ENCODE peak calls at places on chromosomes 2 and 18, in nine cellular contexts. U, G, H, W, D, B, A, L and K are unnamed samples.

GRCh38 chr18:72727038-72727690 is 140.6 kb downstream of the NETO1 start:
- DNase-seq in U (no peak), G (no peak), H (no peak), W (no peak), D (no peak), B (no peak), A (no peak), L (no peak), K (no peak)

GRCh38 chr2:28567076-28567471 is 71.2 kb downstream of the PLB1 start:
- DNase-seq in U (no peak), G (no peak), H (no peak), W (peak), D (no peak), B (peak), A (peak), L (no peak), K (peak)

GRCh38 chr18:23740105-23740830 is 51.0 kb downstream of the LAMA3 start:
- DNase-seq in U (peak), G (no peak), H (no peak), W (no peak), D (no peak), B (no peak), A (peak), L (peak), K (no peak)

GRCh38 chr2:38960609-38961320 is 71.1 kb downstream of the ARHGEF33 start:
- DNase-seq in U (no peak), G (no peak), H (no peak), W (no peak), D (no peak), B (no peak), A (no peak), L (no peak), K (no peak)

GRCh38 chr18:7626922-7627440 is 59.9 kb downstream of the PTPRM start:
- DNase-seq in U (peak), G (no peak), H (no peak), W (no peak), D (no peak), B (no peak), A (peak), L (peak), K (no peak)

GRCh38 chr2:11348209-11348749 is 3.8 kb upstream of the ROCK2 start:
- DNase-seq in U (no peak), G (no peak), H (no peak), W (no peak), D (no peak), B (no peak), A (no peak), L (no peak), K (no peak)

GRCh38 chr2:53129851-53130250 is 637.8 kb upstream of the CHAC2 start:
- DNase-seq in U (peak), G (no peak), H (no peak), W (no peak), D (peak), B (no peak), A (peak), L (peak), K (no peak)

GRCh38 chr2:43222472-43223146 is 3.8 kb downstream of the ZFP36L2 start:
- DNase-seq in U (peak), G (no peak), H (no peak), W (no peak), D (no peak), B (peak), A (peak), L (peak), K (no peak)

GRCh38 chr2:6692061-6692460 is 173.6 kb downstream of the CMPK2 start:
- DNase-seq in U (no peak), G (no peak), H (no peak), W (no peak), D (no peak), B (no peak), A (no peak), L (no peak), K (no peak)

GRCh38 chr18:53747761-53748160 is 476.7 kb downstream of the MBD2 start:
- DNase-seq in U (peak), G (no peak), H (no peak), W (no peak), D (no peak), B (no peak), A (no peak), L (peak), K (no peak)

GRCh38 chr2:20391951-20392699 is 41.5 kb upstream of the PUM2 start:
- DNase-seq in U (no peak), G (no peak), H (no peak), W (no peak), D (no peak), B (no peak), A (no peak), L (peak), K (peak)

GRCh38 chr2:240301256-240301795 is 134.1 kb upstream of the GPC1 start:
- DNase-seq in U (no peak), G (no peak), H (no peak), W (peak), D (no peak), B (no peak), A (no peak), L (no peak), K (no peak)

GRCh38 chr2:19050354-19050753 is 308.1 kb downstream of the OSR1 start:
- DNase-seq in U (no peak), G (no peak), H (no peak), W (no peak), D (no peak), B (no peak), A (no peak), L (no peak), K (no peak)

GRCh38 chr2:23237147-23237546 is 147.8 kb upstream of the KLHL29 start:
- DNase-seq in U (no peak), G (no peak), H (no peak), W (no peak), D (no peak), B (no peak), A (no peak), L (no peak), K (no peak)

GRCh38 chr2:240596080-240596460 is 9.5 kb downstream of the CAPN10 start:
- DNase-seq in U (no peak), G (no peak), H (no peak), W (peak), D (no peak), B (no peak), A (no peak), L (no peak), K (peak)

GRCh38 chr2:70440621-70441020 is 113.0 kb downstream of the TGFA start:
- DNase-seq in U (no peak), G (no peak), H (no peak), W (no peak), D (no peak), B (peak), A (no peak), L (no peak), K (no peak)

GRCh38 chr18:22102948-22103663 is 66.3 kb upstream of the GATA6 start:
- DNase-seq in U (peak), G (no peak), H (no peak), W (no peak), D (no peak), B (no peak), A (no peak), L (no peak), K (no peak)

GRCh38 chr2:152036611-152037469 is 62.0 kb downstream of the CACNB4 start:
- DNase-seq in U (peak), G (peak), H (peak), W (no peak), D (peak), B (peak), A (peak), L (peak), K (peak)

GRCh38 chr18:12765127-12765526 is 62.3 kb downstream of the PSMG2 start:
- DNase-seq in U (no peak), G (no peak), H (no peak), W (no peak), D (no peak), B (no peak), A (no peak), L (no peak), K (no peak)

DNA sequence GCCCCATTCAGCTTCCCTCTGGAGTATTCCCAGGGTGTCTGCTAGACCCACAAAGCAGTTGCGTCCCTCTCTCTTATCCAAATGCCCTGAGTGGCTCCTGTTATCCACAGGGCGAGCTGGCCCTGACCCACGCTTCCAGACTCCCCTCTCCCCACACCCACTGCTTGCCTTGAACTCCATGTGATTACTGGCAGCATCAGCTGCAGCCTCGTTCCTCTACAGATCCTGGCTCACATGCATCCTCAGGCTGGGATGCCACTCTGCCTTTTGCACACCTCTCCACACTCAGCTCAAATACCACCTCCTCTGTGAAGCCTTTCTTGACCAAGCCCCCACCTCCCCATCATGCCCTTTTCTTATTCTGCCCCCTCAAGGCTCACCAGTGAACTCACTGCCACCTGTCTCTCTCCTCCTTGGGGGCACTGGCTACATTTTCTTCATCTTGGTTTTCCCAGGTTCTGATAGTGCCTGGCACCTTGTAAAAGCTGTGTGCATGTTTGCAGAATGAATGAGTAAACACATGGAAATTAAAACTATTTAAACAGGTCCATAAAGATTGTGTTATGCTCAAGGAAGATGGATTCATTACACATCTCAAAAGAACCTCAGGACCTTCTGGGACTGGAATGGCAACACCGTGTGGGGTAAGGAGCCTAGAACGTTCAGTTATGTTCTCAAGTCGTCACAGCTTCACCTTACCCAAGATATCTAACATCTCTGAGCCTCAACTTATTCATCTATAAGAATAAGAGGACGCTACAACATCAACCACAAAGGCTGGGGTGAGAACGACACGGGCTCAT is 165.0 kb downstream of the BCL2 start:
- DNase-seq in U (no peak), G (no peak), H (no peak), W (no peak), D (no peak), B (no peak), A (no peak), L (no peak), K (no peak)
- H3K4me3 ChIP-seq in U (no peak), G (peak), H (no peak), W (no peak), D (no peak), B (no peak), A (no peak), L (no peak), K (no peak)

GRCh38 chr2:40367032-40367431 is 84.9 kb downstream of the SLC8A1 start:
- DNase-seq in U (no peak), G (no peak), H (no peak), W (no peak), D (no peak), B (no peak), A (no peak), L (no peak), K (peak)

GRCh38 chr2:40361478-40361877 is 90.4 kb downstream of the SLC8A1 start:
- DNase-seq in U (no peak), G (no peak), H (no peak), W (no peak), D (no peak), B (no peak), A (no peak), L (no peak), K (no peak)

GRCh38 chr2:40367652-40368051 is 84.2 kb downstream of the SLC8A1 start:
- DNase-seq in U (peak), G (no peak), H (no peak), W (no peak), D (no peak), B (no peak), A (peak), L (peak), K (no peak)

GRCh38 chr2:40363631-40364030 is 88.3 kb downstream of the SLC8A1 start:
- DNase-seq in U (peak), G (no peak), H (no peak), W (no peak), D (no peak), B (no peak), A (peak), L (peak), K (no peak)

DNA sequence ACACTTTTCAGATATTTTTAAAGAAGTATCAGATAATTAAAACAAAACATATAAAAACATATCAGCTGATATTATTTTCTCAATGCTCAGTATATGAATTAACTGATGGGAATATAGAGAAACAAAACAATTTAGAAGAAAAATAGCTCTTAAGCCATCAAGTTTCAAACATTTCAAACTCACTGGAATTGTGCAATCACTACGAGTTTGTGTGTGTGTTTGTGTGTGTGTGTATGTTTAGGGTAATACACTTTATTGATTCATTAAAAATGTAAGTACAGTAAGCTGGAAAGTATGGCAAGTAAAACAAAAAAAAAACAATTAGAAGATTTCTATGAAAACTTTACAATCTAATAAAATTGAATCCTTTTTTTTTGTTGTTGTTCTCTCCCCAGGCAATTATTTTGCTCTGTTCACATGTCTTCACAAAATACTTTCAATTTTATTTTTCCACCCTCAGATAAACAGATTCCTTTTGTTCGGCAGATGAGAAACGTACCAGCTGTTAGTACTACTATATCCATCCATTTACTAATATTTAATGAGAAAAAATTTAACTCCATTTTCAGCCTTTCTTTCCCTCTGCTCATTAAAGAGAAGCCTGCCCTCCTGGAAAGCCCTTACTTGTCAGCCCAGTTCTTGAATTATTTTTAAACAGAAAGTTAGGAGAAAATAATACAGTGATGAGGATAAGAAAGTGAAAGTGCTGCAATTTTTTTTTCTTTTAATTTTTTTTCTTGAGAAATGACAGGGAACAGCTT is 87.6 kb downstream of the SLC8A1 start:
- DNase-seq in U (peak), G (no peak), H (no peak), W (no peak), D (no peak), B (no peak), A (peak), L (peak), K (no peak)
- H3K4me3 ChIP-seq in U (no peak), G (peak), H (no peak), W (peak), D (no peak), B (no peak), A (peak), L (peak), K (no peak)

DNA sequence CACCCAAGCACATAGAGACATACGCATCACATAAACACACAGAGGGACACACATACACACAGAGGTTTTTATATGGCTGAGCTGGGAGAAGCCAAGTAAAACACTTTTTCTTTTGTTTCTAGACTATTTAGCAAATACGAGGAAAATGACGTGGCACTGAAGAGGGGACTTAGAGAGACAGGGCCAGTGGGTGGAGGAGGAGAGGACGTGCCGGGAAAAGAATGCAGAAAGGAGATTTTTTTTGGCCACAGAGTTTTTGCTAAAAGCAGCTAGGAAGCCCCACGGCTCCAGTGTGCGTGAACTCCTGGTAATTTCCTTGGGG is 168.5 kb upstream of the KLF7 start:
- DNase-seq in U (no peak), G (no peak), H (no peak), W (no peak), D (no peak), B (no peak), A (no peak), L (no peak), K (no peak)
- H3K4me3 ChIP-seq in U (no peak), G (peak), H (peak), W (peak), D (peak), B (no peak), A (peak), L (peak), K (no peak)

GRCh38 chr2:72917875-72918660 is 749 bp downstream of the EMX1 start:
- DNase-seq in U (no peak), G (no peak), H (no peak), W (no peak), D (no peak), B (no peak), A (peak), L (no peak), K (peak)
- H3K4me3 ChIP-seq in U (peak), G (peak), H (no peak), W (peak), D (no peak), B (no peak), A (no peak), L (no peak), K (peak)

GRCh38 chr2:235505210-235505741 is 11.4 kb downstream of the AGAP1 start:
- DNase-seq in U (peak), G (no peak), H (no peak), W (no peak), D (no peak), B (no peak), A (no peak), L (no peak), K (no peak)
- H3K4me3 ChIP-seq in U (no peak), G (no peak), H (no peak), W (no peak), D (no peak), B (no peak), A (no peak), L (no peak), K (no peak)